ENCODE peak calls at places on chromosomes 2 and 18, in nine cellular contexts. F is stimulated activated CD8-positive, alpha-beta memory T cell treated with anti-CD3 and anti-CD28 coated beads, Interleukin-15, amount 100 ng/mL, for 4 hours; N is cardiac fibroblast; U is left kidney; X is spleen; R is ELR; V is HS-5; A is psoas muscle; Q is epithelial cell of prostate. M is an unnamed sample.

GRCh38 chr2:70089946-70090523 is 2.8 kb downstream of the PCBP1 start:
- DNase-seq in V (no peak), A (no peak), U (no peak), R (no peak), Q (no peak), N (no peak), F (no peak), X (no peak), M (no peak)

GRCh38 chr18:21330122-21330701 is 88.2 kb downstream of the GREB1L start:
- DNase-seq in U (no peak), A (no peak), Q (no peak), F (no peak), V (peak), N (peak), R (peak), X (no peak), M (no peak)

GRCh38 chr2:44351676-44352075 is 9.6 kb downstream of the PREPL start:
- DNase-seq in F (no peak), N (peak), V (no peak), R (no peak), U (no peak), A (no peak), X (no peak), Q (no peak), M (no peak)

GRCh38 chr2:235055891-235056516 is 104.2 kb downstream of the SH3BP4 start:
- DNase-seq in V (no peak), N (peak), U (peak), R (peak), F (no peak), A (no peak), Q (no peak), X (no peak), M (no peak)

GRCh38 chr2:169361706-169362345 is 508 bp downstream of the LRP2 start:
- DNase-seq in X (peak), V (no peak), U (peak), N (peak), A (peak), Q (no peak), F (no peak), R (peak), M (no peak)

GRCh38 chr18:73728657-73729056 is 419.0 kb downstream of the FBXO15 start:
- DNase-seq in X (no peak), U (peak), N (no peak), F (no peak), V (no peak), A (no peak), R (no peak), Q (no peak), M (no peak)

GRCh38 chr2:43057742-43058706 is 168.4 kb downstream of the ZFP36L2 start:
- DNase-seq in R (no peak), N (no peak), Q (no peak), X (peak), U (peak), F (no peak), A (no peak), V (no peak), M (no peak)

GRCh38 chr2:142642654-142643053 is 234.8 kb upstream of the KYNU start:
- DNase-seq in Q (no peak), A (no peak), F (no peak), N (peak), R (peak), X (no peak), V (peak), U (no peak), M (no peak)

GRCh38 chr2:201345636-201346213 is 11.4 kb downstream of the FLACC1 start:
- DNase-seq in R (no peak), N (no peak), F (no peak), V (no peak), A (no peak), U (no peak), Q (no peak), X (no peak), M (no peak)

GRCh38 chr2:42238644-42239288 is 69.6 kb downstream of the EML4 start:
- DNase-seq in X (no peak), Q (no peak), N (peak), V (no peak), R (peak), U (peak), F (peak), A (no peak), M (peak)

GRCh38 chr2:121102949-121103348 is 182.1 kb downstream of the TFCP2L1 start:
- DNase-seq in A (no peak), N (no peak), X (no peak), U (peak), Q (no peak), R (no peak), F (no peak), V (no peak), M (no peak)

GRCh38 chr2:213726101-213726500 is 441.8 kb downstream of the SPAG16 start:
- DNase-seq in X (no peak), Q (no peak), U (no peak), F (no peak), N (no peak), R (no peak), V (no peak), A (no peak), M (no peak)

GRCh38 chr2:223918671-223919134 is 26.4 kb downstream of the WDFY1 start:
- DNase-seq in U (no peak), N (no peak), V (no peak), X (no peak), A (no peak), R (no peak), F (no peak), Q (no peak), M (no peak)

GRCh38 chr2:181170256-181170655 is 189.9 kb downstream of the UBE2E3 start:
- DNase-seq in A (no peak), F (no peak), Q (no peak), R (no peak), U (no peak), V (no peak), X (no peak), N (no peak), M (no peak)

GRCh38 chr2:182946949-182947348 is 80.5 kb upstream of the FRZB start:
- DNase-seq in R (peak), A (no peak), V (no peak), Q (no peak), X (no peak), N (peak), U (peak), F (no peak), M (no peak)

GRCh38 chr2:120177011-120177621 is 46.1 kb downstream of the TMEM185B start:
- DNase-seq in A (peak), V (no peak), N (no peak), F (peak), R (no peak), Q (peak), X (peak), U (peak), M (peak)

GRCh38 chr18:39105095-39105494 is 1539.5 kb upstream of the CELF4 start:
- DNase-seq in V (no peak), N (no peak), Q (no peak), U (no peak), A (no peak), X (no peak), R (no peak), F (no peak), M (no peak)

GRCh38 chr2:105398522-105399206 is at the start of gene FHL2:
- DNase-seq in A (peak), X (peak), Q (no peak), N (peak), R (peak), F (peak), V (no peak), U (peak), M (peak)

GRCh38 chr2:1028846-1029245 is 78.2 kb downstream of the SNTG2 start:
- DNase-seq in F (no peak), Q (no peak), A (no peak), X (no peak), V (no peak), N (no peak), U (no peak), R (no peak), M (no peak)

GRCh38 chr2:26172866-26173595 is at the start of gene GAREM2:
- DNase-seq in A (no peak), V (no peak), N (no peak), R (peak), X (no peak), F (no peak), Q (no peak), U (peak), M (no peak)

GRCh38 chr2:148674063-148675020 is 29.8 kb downstream of the EPC2 start:
- DNase-seq in U (no peak), Q (no peak), R (peak), V (no peak), A (no peak), F (no peak), X (no peak), N (no peak), M (no peak)

GRCh38 chr18:1150344-1150743 is 245.7 kb downstream of the ADCYAP1 start:
- DNase-seq in N (no peak), Q (no peak), U (no peak), R (no peak), X (no peak), F (no peak), V (no peak), A (no peak), M (no peak)

GRCh38 chr2:23566236-23567142 is 181.5 kb downstream of the KLHL29 start:
- DNase-seq in Q (no peak), X (no peak), V (no peak), N (peak), A (no peak), R (peak), F (no peak), U (peak), M (no peak)

GRCh38 chr2:9658972-9659371 is 28.2 kb upstream of the YWHAQ start:
- DNase-seq in R (no peak), U (peak), X (no peak), A (no peak), V (no peak), Q (peak), N (peak), F (no peak), M (no peak)

GRCh38 chr18:21857871-21858270 is 117.3 kb downstream of the MIB1 start:
- DNase-seq in V (no peak), A (no peak), U (no peak), R (no peak), N (no peak), F (no peak), Q (no peak), X (no peak), M (no peak)

GRCh38 chr2:46344696-46345095 is 47.5 kb downstream of the EPAS1 start:
- DNase-seq in Q (no peak), N (no peak), X (no peak), F (no peak), U (no peak), V (no peak), R (no peak), A (no peak), M (no peak)

GRCh38 chr2:7765236-7765635 is 848.0 kb downstream of the RNF144A start:
- DNase-seq in U (no peak), Q (peak), F (no peak), R (no peak), A (no peak), N (no peak), V (no peak), X (no peak), M (no peak)

GRCh38 chr2:239881561-239882320 is 143.4 kb downstream of the NDUFA10 start:
- DNase-seq in F (no peak), V (no peak), U (peak), X (no peak), R (no peak), Q (no peak), N (peak), A (no peak), M (no peak)

GRCh38 chr2:144084114-144084661 is 435.7 kb downstream of the ZEB2 start:
- DNase-seq in V (peak), U (no peak), X (no peak), N (peak), A (no peak), Q (no peak), R (peak), F (no peak), M (no peak)

GRCh38 chr18:66616523-66616983 is 12.7 kb upstream of the CDH19 start:
- DNase-seq in X (no peak), R (no peak), A (no peak), F (no peak), Q (no peak), V (no peak), N (peak), U (peak), M (no peak)

GRCh38 chr2:58063641-58064040 is 17.0 kb downstream of the VRK2 start:
- DNase-seq in Q (no peak), X (no peak), N (peak), F (no peak), A (no peak), U (no peak), R (peak), V (peak), M (no peak)

GRCh38 chr2:132400169-132400900 is 16.3 kb upstream of the GPR39 start:
- DNase-seq in A (no peak), U (no peak), X (no peak), F (no peak), Q (peak), V (no peak), R (peak), N (peak), M (no peak)

M was measured in central memory CD8-positive, alpha-beta T cell.